ENCODE peak calls at places on chromosome 12, in nine cellular contexts. D, S, X, R, T, J, B, O and C are unnamed samples.

GRCh38 chr12:4526923-4527546 is 11.7 kb upstream of the RAD51AP1 start:
- DNase-seq in D (peak), S (no peak), X (no peak), R (no peak), T (peak), J (peak), B (peak), O (no peak), C (no peak)

GRCh38 chr12:120346681-120347080 is 19.1 kb upstream of the PLA2G1B start:
- DNase-seq in D (no peak), S (no peak), X (no peak), R (no peak), T (no peak), J (no peak), B (no peak), O (no peak), C (no peak)

GRCh38 chr12:4499186-4499585 is 39.5 kb upstream of the RAD51AP1 start:
- DNase-seq in D (no peak), S (no peak), X (no peak), R (no peak), T (no peak), J (no peak), B (no peak), O (no peak), C (no peak)

GRCh38 chr12:91194500-91194899 is 11.9 kb upstream of the DCN start:
- DNase-seq in D (peak), S (no peak), X (no peak), R (no peak), T (no peak), J (no peak), B (peak), O (no peak), C (no peak)

GRCh38 chr12:87924149-87924548 is 105.1 kb downstream of the C12orf50 start:
- DNase-seq in D (peak), S (no peak), X (no peak), R (no peak), T (no peak), J (no peak), B (peak), O (no peak), C (no peak)

GRCh38 chr12:49225551-49226166 is 36.8 kb upstream of the TUBA1A start:
- DNase-seq in D (peak), S (no peak), X (peak), R (no peak), T (no peak), J (no peak), B (peak), O (no peak), C (no peak)

GRCh38 chr12:45285717-45286116 is 69.8 kb downstream of the ANO6 start:
- DNase-seq in D (no peak), S (no peak), X (no peak), R (no peak), T (no peak), J (no peak), B (no peak), O (no peak), C (no peak)

GRCh38 chr12:12915654-12916053 is 24.3 kb downstream of the GPRC5A start:
- DNase-seq in D (no peak), S (no peak), X (no peak), R (no peak), T (no peak), J (no peak), B (no peak), O (no peak), C (no peak)

GRCh38 chr12:34403706-34404376 is 381.5 kb downstream of the ALG10 start:
- DNase-seq in D (no peak), S (no peak), X (peak), R (peak), T (no peak), J (peak), B (no peak), O (peak), C (peak)

GRCh38 chr12:3973939-3974644 is 100.9 kb upstream of the PARP11 start:
- DNase-seq in D (no peak), S (no peak), X (no peak), R (no peak), T (no peak), J (no peak), B (no peak), O (no peak), C (no peak)

GRCh38 chr12:111314949-111315539 is 53.9 kb downstream of the PHETA1 start:
- DNase-seq in D (no peak), S (no peak), X (no peak), R (no peak), T (no peak), J (no peak), B (no peak), O (no peak), C (no peak)

GRCh38 chr12:123050331-123050809 is 69.9 kb downstream of the ARL6IP4 start:
- DNase-seq in D (peak), S (no peak), X (no peak), R (no peak), T (no peak), J (no peak), B (peak), O (no peak), C (no peak)

DNA sequence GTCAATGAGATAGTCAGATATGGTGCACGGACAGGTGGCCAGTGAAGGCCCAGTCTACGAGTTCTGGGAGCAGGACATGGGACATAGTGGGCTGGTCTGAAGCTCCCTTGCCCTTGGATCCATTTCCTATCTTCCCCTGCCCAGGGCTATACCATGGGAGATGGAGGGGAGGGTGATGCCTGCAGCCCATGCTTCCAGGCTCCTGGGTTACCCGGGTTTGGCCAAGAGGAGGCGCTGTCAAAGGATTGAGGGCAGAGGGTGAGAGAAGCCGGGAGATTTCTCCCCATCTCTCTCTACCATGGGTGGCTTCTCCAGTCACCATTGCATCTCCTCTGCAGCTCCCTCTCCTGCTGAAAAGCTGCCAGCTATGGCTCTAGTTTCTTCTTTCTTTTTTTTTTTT is 52.8 kb upstream of the LHX5 start:
- DNase-seq in D (no peak), S (no peak), X (no peak), R (no peak), T (no peak), J (no peak), B (no peak), O (no peak), C (no peak)
- TF ChIP-seq CTCF in D (no peak), S (no peak), X (no peak), R (no peak), T (no peak), J (no peak), B (no peak), O (no peak), C (no peak)

GRCh38 chr12:20188930-20189653 is 179.2 kb upstream of the PDE3A start:
- DNase-seq in D (no peak), S (no peak), X (no peak), R (no peak), T (peak), J (no peak), B (peak), O (no peak), C (no peak)

GRCh38 chr12:20184514-20184913 is 183.8 kb upstream of the PDE3A start:
- DNase-seq in D (no peak), S (no peak), X (no peak), R (no peak), T (no peak), J (no peak), B (no peak), O (no peak), C (no peak)

GRCh38 chr12:20181416-20181815 is 186.9 kb upstream of the PDE3A start:
- DNase-seq in D (no peak), S (no peak), X (no peak), R (no peak), T (no peak), J (no peak), B (no peak), O (no peak), C (no peak)

DNA sequence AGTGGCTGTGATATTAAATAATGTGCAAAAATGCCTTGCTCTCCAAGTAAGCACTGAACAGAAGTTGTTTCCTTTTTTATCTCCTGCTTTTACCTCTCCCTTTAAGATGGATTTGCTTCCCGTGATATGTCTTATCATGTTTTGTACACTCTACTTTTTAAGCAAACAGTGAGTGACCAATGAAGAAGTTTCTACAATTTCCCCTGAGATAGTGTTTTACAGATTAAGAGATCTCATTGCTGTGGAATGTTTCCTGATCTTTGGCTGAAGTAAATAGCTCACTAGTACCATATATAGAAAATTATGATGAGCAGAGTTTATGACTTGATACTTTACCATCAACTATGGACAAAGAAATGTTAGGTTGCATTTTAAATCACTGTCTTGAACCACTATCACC is 184.8 kb upstream of the PDE3A start:
- DNase-seq in D (peak), S (no peak), X (no peak), R (no peak), T (no peak), J (no peak), B (peak), O (no peak), C (no peak)
- TF ChIP-seq CTCF in D (no peak), S (no peak), X (no peak), R (no peak), T (no peak), J (no peak), B (no peak), O (no peak), C (no peak)

GRCh38 chr12:64780531-64781373 is 21.5 kb upstream of the GNS start:
- DNase-seq in D (no peak), S (peak), X (peak), R (peak), T (peak), J (peak), B (no peak), O (peak), C (peak)
- TF ChIP-seq CTCF in D (no peak), S (no peak), X (no peak), R (no peak), T (no peak), J (peak), B (no peak), O (peak), C (no peak)

DNA sequence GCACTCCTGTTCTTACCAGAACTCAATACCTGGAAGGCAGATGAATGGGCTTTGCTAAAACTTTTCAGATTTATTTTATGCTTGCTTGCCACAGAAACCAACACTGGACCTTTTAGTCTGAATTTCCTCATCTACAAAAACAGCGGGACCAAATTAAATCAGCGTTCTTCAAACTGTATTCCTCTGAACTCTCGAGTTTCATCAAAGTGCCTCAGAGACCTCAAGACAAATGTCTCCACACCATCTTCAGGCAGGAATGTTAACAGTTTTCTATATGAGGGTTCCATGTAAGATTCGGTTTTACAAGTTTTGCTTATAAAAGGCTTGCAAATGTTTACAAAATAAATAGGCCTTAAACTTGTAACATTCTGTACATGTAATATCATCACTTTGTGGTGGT is 74.6 kb downstream of the MED13L start:
- DNase-seq in D (no peak), S (no peak), X (no peak), R (no peak), T (no peak), J (no peak), B (peak), O (no peak), C (no peak)
- TF ChIP-seq CTCF in D (peak), S (no peak), X (no peak), R (no peak), T (no peak), J (no peak), B (peak), O (peak), C (no peak)

DNA sequence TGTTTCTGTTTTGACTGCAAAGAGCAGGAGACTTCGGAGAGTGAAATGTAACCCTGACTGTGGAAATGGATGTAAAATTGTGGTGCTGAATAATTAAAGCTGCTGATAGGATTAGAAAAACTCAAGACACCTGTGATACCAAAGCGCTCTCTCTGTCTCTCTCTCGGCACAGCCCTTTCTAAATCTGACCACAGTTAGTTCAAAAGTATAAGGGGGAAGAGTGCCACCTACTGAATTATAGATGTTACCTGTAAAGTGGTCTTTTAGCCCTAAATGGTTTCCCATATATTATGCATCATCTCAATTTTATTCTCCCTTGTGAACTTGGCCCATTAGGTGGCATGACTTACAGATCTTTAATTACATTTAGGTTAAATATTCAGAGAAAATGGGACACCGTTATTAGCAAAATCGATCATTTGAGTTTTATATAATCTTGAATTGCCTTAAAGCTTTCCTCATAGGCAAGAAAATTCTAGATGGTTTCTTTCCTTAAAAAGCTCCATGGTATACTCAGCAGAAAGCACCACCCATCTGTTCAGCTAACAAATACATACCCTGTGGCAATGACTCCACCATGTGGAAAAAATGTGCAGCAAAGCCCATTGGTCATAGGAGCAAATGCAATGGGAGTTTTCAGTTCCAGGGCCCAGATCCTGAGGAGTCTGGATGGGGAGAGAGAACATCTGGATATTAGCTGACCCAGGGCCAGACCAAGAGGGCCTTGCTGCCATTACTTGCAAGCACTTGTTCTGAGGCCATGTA is 18.1 kb downstream of the RFC5 start:
- DNase-seq in D (peak), S (no peak), X (no peak), R (no peak), T (peak), J (no peak), B (peak), O (no peak), C (no peak)
- TF ChIP-seq CTCF in D (peak), S (peak), X (peak), R (no peak), T (peak), J (peak), B (peak), O (peak), C (no peak)

GRCh38 chr12:101845312-101845711 is 14.6 kb upstream of the GNPTAB start:
- DNase-seq in D (no peak), S (no peak), X (no peak), R (no peak), T (no peak), J (no peak), B (no peak), O (no peak), C (no peak)
- TF ChIP-seq CTCF in D (no peak), S (no peak), X (no peak), R (no peak), T (no peak), J (no peak), B (no peak), O (no peak), C (no peak)